ENCODE peak calls at places on chromosomes 2 and 18, in five cellular contexts. One of them, this sample, is unnamed. For H3K36me3, the result is how much of the 10 kb centered on the place peaks cover.

GRCh38 chr2:66561645-66562336 is 126.9 kb downstream of the MEIS1 start:
- ATAC-seq in HepG2: no peak
- ATAC-seq in GM12878: no peak
- ATAC-seq in upper lobe of left lung: no peak
- ATAC-seq in HCT116: no peak
- ATAC-seq in this sample: no peak

GRCh38 chr2:2898744-2899143 is 478.9 kb downstream of the EIPR1 start:
- ATAC-seq in HCT116: no peak
- ATAC-seq in GM12878: no peak
- ATAC-seq in HepG2: no peak
- ATAC-seq in upper lobe of left lung: no peak
- ATAC-seq in this sample: no peak

GRCh38 chr2:30335981-30336538 is 104.7 kb downstream of the LBH start:
- ATAC-seq in HCT116: no peak
- ATAC-seq in upper lobe of left lung: no peak
- ATAC-seq in GM12878: peak
- ATAC-seq in HepG2: no peak
- ATAC-seq in this sample: no peak

GRCh38 chr2:102172749-102173148 is 14.1 kb upstream of the IL1RL2 start:
- ATAC-seq in HepG2: no peak
- ATAC-seq in upper lobe of left lung: no peak
- ATAC-seq in GM12878: no peak
- ATAC-seq in HCT116: no peak
- ATAC-seq in this sample: no peak

GRCh38 chr2:159680692-159681091 is 31.6 kb upstream of the MARCHF7 start:
- ATAC-seq in GM12878: no peak
- ATAC-seq in HepG2: no peak
- ATAC-seq in upper lobe of left lung: no peak
- ATAC-seq in HCT116: no peak
- ATAC-seq in this sample: no peak

GRCh38 chr2:67974564-67975430 is 88.0 kb downstream of the C1D start:
- ATAC-seq in HCT116: no peak
- ATAC-seq in upper lobe of left lung: peak
- ATAC-seq in GM12878: no peak
- ATAC-seq in HepG2: no peak
- ATAC-seq in this sample: peak

GRCh38 chr18:63314991-63315662 is 4.4 kb downstream of the BCL2 start:
- ATAC-seq in HCT116: no peak
- ATAC-seq in GM12878: peak
- ATAC-seq in HepG2: no peak
- ATAC-seq in upper lobe of left lung: no peak
- ATAC-seq in this sample: no peak

GRCh38 chr2:120685403-120686297 is 50.0 kb upstream of the GLI2 start:
- ATAC-seq in HCT116: no peak
- ATAC-seq in HepG2: no peak
- ATAC-seq in GM12878: no peak
- ATAC-seq in upper lobe of left lung: no peak
- ATAC-seq in this sample: no peak

DNA sequence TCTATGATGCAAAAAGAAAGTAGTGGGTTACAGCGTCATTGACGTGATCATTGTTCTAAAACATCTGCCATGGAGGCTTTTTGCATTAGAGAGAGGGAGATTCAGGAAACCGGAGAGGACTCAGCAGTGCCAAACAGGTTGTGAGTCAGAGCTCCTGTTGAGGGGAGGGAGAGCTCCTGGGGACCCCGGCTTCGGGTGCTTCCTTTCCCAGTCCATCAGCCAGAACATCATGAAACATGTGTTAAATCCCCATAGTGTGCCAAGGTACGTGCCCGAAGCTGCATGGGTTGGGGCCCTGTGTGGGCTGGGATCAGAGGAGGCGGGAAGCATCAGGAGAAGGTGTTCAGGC is 793 bp upstream of the CYRIA start:
- ATAC-seq in upper lobe of left lung: peak
- ATAC-seq in GM12878: peak
- ATAC-seq in HCT116: no peak
- ATAC-seq in HepG2: peak
- ATAC-seq in this sample: no peak
- H3K27ac ChIP-seq in upper lobe of left lung: no peak
- H3K27ac ChIP-seq in GM12878: no peak
- H3K27ac ChIP-seq in HCT116: no peak
- H3K27ac ChIP-seq in HepG2: no peak
- H3K27ac ChIP-seq in this sample: peak

GRCh38 chr18:57432118-57432517 is 3.1 kb upstream of the ONECUT2 start:
- ATAC-seq in GM12878: no peak
- ATAC-seq in HCT116: no peak
- ATAC-seq in upper lobe of left lung: no peak
- ATAC-seq in HepG2: no peak
- ATAC-seq in this sample: no peak

GRCh38 chr18:57431512-57432080 is 3.6 kb upstream of the ONECUT2 start:
- ATAC-seq in GM12878: no peak
- ATAC-seq in HepG2: no peak
- ATAC-seq in HCT116: no peak
- ATAC-seq in upper lobe of left lung: no peak
- ATAC-seq in this sample: no peak

GRCh38 chr18:57430166-57430958 is 4.8 kb upstream of the ONECUT2 start:
- ATAC-seq in HepG2: no peak
- ATAC-seq in upper lobe of left lung: no peak
- ATAC-seq in GM12878: no peak
- ATAC-seq in HCT116: no peak
- ATAC-seq in this sample: no peak

GRCh38 chr18:57429607-57430165 is 5.5 kb upstream of the ONECUT2 start:
- ATAC-seq in GM12878: peak
- ATAC-seq in HCT116: no peak
- ATAC-seq in HepG2: no peak
- ATAC-seq in upper lobe of left lung: no peak
- ATAC-seq in this sample: no peak

GRCh38 chr18:57430983-57431382 is 4.2 kb upstream of the ONECUT2 start:
- ATAC-seq in GM12878: no peak
- ATAC-seq in HepG2: no peak
- ATAC-seq in HCT116: no peak
- ATAC-seq in upper lobe of left lung: no peak
- ATAC-seq in this sample: no peak
- TF ChIP-seq POLR2AphosphoS5 in GM12878: no peak
- TF ChIP-seq POLR2AphosphoS5 in HepG2: no peak
- TF ChIP-seq POLR2AphosphoS5 in HCT116: no peak
- TF ChIP-seq POLR2AphosphoS5 in upper lobe of left lung: no peak
- TF ChIP-seq POLR2AphosphoS5 in this sample: no peak

DNA sequence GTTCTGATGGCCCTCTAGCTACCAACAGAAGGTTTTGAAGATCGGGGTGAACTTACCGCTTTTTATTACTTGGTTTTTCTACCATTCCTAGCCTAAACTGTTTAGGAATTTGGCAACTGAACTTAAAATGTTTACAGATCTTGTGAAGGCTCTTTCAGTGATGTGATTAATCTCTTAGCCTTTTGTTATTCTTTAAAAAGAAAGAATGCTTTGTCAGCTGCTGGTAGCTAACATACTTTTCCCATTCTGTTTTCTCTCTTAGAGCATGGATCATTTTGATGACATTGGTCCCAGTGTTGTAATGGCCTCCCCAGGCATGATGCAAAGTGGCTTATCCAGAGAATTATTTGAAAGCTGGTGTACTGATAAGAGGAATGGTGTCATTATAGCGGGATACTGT is 18.1 kb downstream of the CPSF3 start:
- ATAC-seq in HCT116: no peak
- ATAC-seq in HepG2: no peak
- ATAC-seq in upper lobe of left lung: no peak
- ATAC-seq in GM12878: no peak
- ATAC-seq in this sample: no peak
- H3K36me3 ChIP-seq in HCT116: under half
- H3K36me3 ChIP-seq in HepG2: half or more
- H3K36me3 ChIP-seq in upper lobe of left lung: half or more
- H3K36me3 ChIP-seq in GM12878: under half
- H3K36me3 ChIP-seq in this sample: half or more

GRCh38 chr2:237408280-237408679 is 5.7 kb downstream of the COL6A3 start:
- ATAC-seq in HCT116: no peak
- ATAC-seq in upper lobe of left lung: peak
- ATAC-seq in HepG2: no peak
- ATAC-seq in GM12878: no peak
- ATAC-seq in this sample: peak

GRCh38 chr2:237405006-237405559 is 8.9 kb downstream of the COL6A3 start:
- ATAC-seq in HCT116: no peak
- ATAC-seq in upper lobe of left lung: peak
- ATAC-seq in GM12878: no peak
- ATAC-seq in HepG2: no peak
- ATAC-seq in this sample: no peak

GRCh38 chr2:237404413-237404812 is 9.6 kb downstream of the COL6A3 start:
- ATAC-seq in upper lobe of left lung: no peak
- ATAC-seq in GM12878: no peak
- ATAC-seq in HepG2: no peak
- ATAC-seq in HCT116: no peak
- ATAC-seq in this sample: no peak

GRCh38 chr2:237405605-237406004 is 8.4 kb downstream of the COL6A3 start:
- ATAC-seq in GM12878: no peak
- ATAC-seq in HepG2: no peak
- ATAC-seq in upper lobe of left lung: no peak
- ATAC-seq in HCT116: no peak
- ATAC-seq in this sample: no peak

DNA sequence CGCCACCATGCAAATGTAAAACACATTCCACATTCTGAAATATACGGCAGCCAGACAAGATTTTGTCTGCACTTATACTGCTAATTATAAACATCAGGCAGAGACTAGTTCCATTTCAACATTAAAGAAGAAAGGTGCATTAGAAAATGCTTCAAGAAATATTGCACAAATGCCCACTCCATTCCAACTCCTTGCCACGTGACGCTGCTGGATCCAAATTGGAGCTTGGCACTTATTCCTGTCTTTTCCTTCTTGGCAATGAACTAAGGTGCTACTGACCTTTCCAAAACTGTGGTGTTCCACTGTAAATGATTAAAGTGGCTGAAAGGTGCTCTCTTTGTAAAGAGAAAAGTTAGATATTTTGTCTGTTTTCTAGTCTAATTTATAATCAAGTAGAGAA is 6.2 kb downstream of the COL6A3 start:
- ATAC-seq in upper lobe of left lung: no peak
- ATAC-seq in GM12878: no peak
- ATAC-seq in HCT116: no peak
- ATAC-seq in HepG2: no peak
- ATAC-seq in this sample: no peak
- H3K27ac ChIP-seq in upper lobe of left lung: no peak
- H3K27ac ChIP-seq in GM12878: no peak
- H3K27ac ChIP-seq in HCT116: no peak
- H3K27ac ChIP-seq in HepG2: no peak
- H3K27ac ChIP-seq in this sample: peak

GRCh38 chr2:148643421-148643820 is 1.1 kb upstream of the EPC2 start:
- ATAC-seq in HCT116: no peak
- ATAC-seq in upper lobe of left lung: no peak
- ATAC-seq in HepG2: no peak
- ATAC-seq in GM12878: peak
- ATAC-seq in this sample: no peak

GRCh38 chr2:148645135-148645924 is 779 bp downstream of the EPC2 start:
- ATAC-seq in HepG2: peak
- ATAC-seq in HCT116: peak
- ATAC-seq in GM12878: peak
- ATAC-seq in upper lobe of left lung: peak
- ATAC-seq in this sample: peak

GRCh38 chr2:148645925-148646559 is 1.5 kb downstream of the EPC2 start:
- ATAC-seq in upper lobe of left lung: peak
- ATAC-seq in GM12878: peak
- ATAC-seq in HCT116: peak
- ATAC-seq in HepG2: peak
- ATAC-seq in this sample: peak

GRCh38 chr2:148643998-148644884 is at the start of gene EPC2:
- ATAC-seq in upper lobe of left lung: peak
- ATAC-seq in GM12878: peak
- ATAC-seq in HepG2: peak
- ATAC-seq in HCT116: peak
- ATAC-seq in this sample: peak

DNA sequence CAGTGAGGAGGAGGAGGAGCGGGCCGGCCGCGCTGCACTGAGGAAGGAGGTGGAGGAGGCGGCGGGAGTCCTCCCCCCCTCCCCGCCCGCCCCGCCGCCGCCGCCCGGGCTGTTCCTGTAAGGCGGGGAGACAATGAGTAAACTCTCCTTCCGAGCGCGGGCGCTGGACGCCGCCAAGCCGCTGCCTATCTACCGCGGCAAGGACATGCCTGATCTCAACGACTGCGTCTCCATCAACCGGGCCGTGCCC is 259 bp downstream of the EPC2 start:
- ATAC-seq in upper lobe of left lung: peak
- ATAC-seq in GM12878: peak
- ATAC-seq in HepG2: peak
- ATAC-seq in HCT116: peak
- ATAC-seq in this sample: peak
- TF ChIP-seq POLR2AphosphoS5 in upper lobe of left lung: no peak
- TF ChIP-seq POLR2AphosphoS5 in GM12878: no peak
- TF ChIP-seq POLR2AphosphoS5 in HepG2: no peak
- TF ChIP-seq POLR2AphosphoS5 in HCT116: peak
- TF ChIP-seq POLR2AphosphoS5 in this sample: no peak

GRCh38 chr2:69434753-69435152 is 2.5 kb downstream of the NFU1 start:
- ATAC-seq in HepG2: no peak
- ATAC-seq in HCT116: no peak
- ATAC-seq in GM12878: no peak
- ATAC-seq in upper lobe of left lung: no peak
- ATAC-seq in this sample: no peak

GRCh38 chr2:69428981-69429380 is 8.3 kb downstream of the NFU1 start:
- ATAC-seq in GM12878: no peak
- ATAC-seq in upper lobe of left lung: no peak
- ATAC-seq in HCT116: no peak
- ATAC-seq in HepG2: no peak
- ATAC-seq in this sample: no peak

GRCh38 chr2:69424410-69424809 is 12.8 kb downstream of the NFU1 start:
- ATAC-seq in GM12878: no peak
- ATAC-seq in upper lobe of left lung: no peak
- ATAC-seq in HepG2: no peak
- ATAC-seq in HCT116: no peak
- ATAC-seq in this sample: no peak

GRCh38 chr2:69429491-69430183 is 7.6 kb downstream of the NFU1 start:
- ATAC-seq in GM12878: no peak
- ATAC-seq in HepG2: no peak
- ATAC-seq in upper lobe of left lung: no peak
- ATAC-seq in HCT116: no peak
- ATAC-seq in this sample: no peak
- H3K36me3 ChIP-seq in GM12878: under half
- H3K36me3 ChIP-seq in HepG2: under half
- H3K36me3 ChIP-seq in upper lobe of left lung: half or more
- H3K36me3 ChIP-seq in HCT116: under half
- H3K36me3 ChIP-seq in this sample: under half

GRCh38 chr18:51323941-51324340 is 126.5 kb upstream of the MEX3C start:
- ATAC-seq in HCT116: no peak
- ATAC-seq in upper lobe of left lung: no peak
- ATAC-seq in GM12878: no peak
- ATAC-seq in HepG2: no peak
- ATAC-seq in this sample: no peak

GRCh38 chr18:51321696-51322095 is 124.2 kb upstream of the MEX3C start:
- ATAC-seq in upper lobe of left lung: no peak
- ATAC-seq in HCT116: no peak
- ATAC-seq in GM12878: no peak
- ATAC-seq in HepG2: no peak
- ATAC-seq in this sample: no peak
- H3K27ac ChIP-seq in upper lobe of left lung: no peak
- H3K27ac ChIP-seq in HCT116: no peak
- H3K27ac ChIP-seq in GM12878: no peak
- H3K27ac ChIP-seq in HepG2: no peak
- H3K27ac ChIP-seq in this sample: no peak